ENCODE peak calls at places on chromosome 4, in seven cellular contexts. E is HFF-Myc; K is skeletal muscle cell; Q is mesendoderm; W is caudate nucleus; B is stimulated activated CD4-positive, alpha-beta T cell treated with anti-CD3 and anti-CD28 coated beads, Interleukin-2, amount 100 ng/mL, for 24 hours; O is body of pancreas. G is an unnamed sample.

GRCh38 chr4:41257901-41258300 is 1.2 kb downstream of the UCHL1 start:
- DNase-seq in B (no peak), Q (peak), O (no peak), K (no peak), E (no peak), W (no peak), G (no peak)

GRCh38 chr4:156950950-156951349 is 20.6 kb downstream of the PDGFC start:
- DNase-seq in Q (no peak), W (no peak), O (no peak), K (no peak), E (no peak), B (no peak), G (no peak)

GRCh38 chr4:8199594-8200301 is 658 bp downstream of the SH3TC1 start:
- DNase-seq in K (no peak), O (peak), W (no peak), Q (no peak), B (peak), E (no peak), G (no peak)

GRCh38 chr4:169377367-169377766 is 106.6 kb upstream of the SH3RF1 start:
- DNase-seq in O (no peak), W (no peak), Q (no peak), K (no peak), E (no peak), B (no peak), G (no peak)

GRCh38 chr4:17911608-17912007 is 100.8 kb downstream of the NCAPG start:
- DNase-seq in W (no peak), K (no peak), O (no peak), Q (no peak), B (no peak), E (no peak), G (no peak)

GRCh38 chr4:17502764-17503163 is 9.1 kb downstream of the QDPR start:
- DNase-seq in W (no peak), Q (no peak), K (no peak), O (no peak), B (no peak), E (no peak), G (no peak)

GRCh38 chr4:2045518-2045951 is 13.6 kb upstream of the NAT8L start:
- DNase-seq in B (no peak), K (no peak), W (no peak), E (no peak), Q (no peak), O (no peak), G (no peak)

GRCh38 chr4:140092094-140092820 is 61.7 kb downstream of the MAML3 start:
- DNase-seq in Q (peak), E (no peak), W (no peak), B (no peak), K (no peak), O (peak), G (peak)

GRCh38 chr4:123415977-123416376 is 19.4 kb downstream of the SPRY1 start:
- DNase-seq in B (peak), Q (no peak), O (no peak), E (no peak), K (no peak), W (no peak), G (no peak)

GRCh38 chr4:98939892-98940298 is 11.0 kb upstream of the EIF4E start:
- DNase-seq in W (peak), B (no peak), K (peak), Q (peak), E (no peak), O (no peak), G (no peak)

GRCh38 chr4:5784960-5785611 is 74.1 kb downstream of the EVC start:
- DNase-seq in E (no peak), O (no peak), K (no peak), B (no peak), W (no peak), Q (peak), G (no peak)

GRCh38 chr4:89797117-89797516 is 39.8 kb downstream of the SNCA start:
- DNase-seq in O (no peak), W (no peak), Q (no peak), B (no peak), E (peak), K (peak), G (peak)

GRCh38 chr4:169342906-169343560 is 72.3 kb upstream of the SH3RF1 start:
- DNase-seq in W (no peak), K (no peak), E (no peak), O (no peak), B (no peak), Q (no peak), G (no peak)

GRCh38 chr4:101944649-101945048 is 154.1 kb downstream of the BANK1 start:
- DNase-seq in Q (peak), B (no peak), W (no peak), O (no peak), E (peak), K (peak), G (no peak)

GRCh38 chr4:74283614-74284013 is 24.7 kb upstream of the EPGN start:
- DNase-seq in K (peak), O (no peak), W (no peak), Q (no peak), E (peak), B (no peak), G (no peak)